ENCODE peak calls at places on chromosome 22, in eight cellular contexts. H, J, S, L, W, B, M and O are unnamed samples.
A peak's percentile ranks its signal among the peaks of the same experiment; 100 is the strongest.

GRCh38 chr22:50506611-50507420 is 686 bp downstream of the LMF2 start:
- DNase-seq in H (no peak), L (no peak), J (no peak), B (no peak), W (no peak), S (no peak), M (peak; percentile 66), O (no peak)

GRCh38 chr22:50438305-50439275 is 36.2 kb downstream of the SBF1 start:
- DNase-seq in L (no peak), H (no peak), M (no peak), B (no peak), J (no peak), W (no peak), S (no peak), O (no peak)

GRCh38 chr22:28815101-28815500 is 14.7 kb upstream of the XBP1 start:
- DNase-seq in L (no peak), H (no peak), J (no peak), W (no peak), S (no peak), M (no peak), B (no peak), O (no peak)

GRCh38 chr22:17917490-17917983 is 106.8 kb downstream of the MICAL3 start:
- DNase-seq in B (no peak), W (no peak), L (no peak), J (no peak), S (no peak), H (no peak), M (no peak), O (no peak)

GRCh38 chr22:21657361-21658118 is 8.3 kb upstream of the PPIL2 start:
- DNase-seq in J (peak; percentile 28), H (peak; percentile 91), B (no peak), W (no peak), M (peak; percentile 79), L (peak; percentile 49), S (no peak), O (no peak)

GRCh38 chr22:46057762-46058420 is 80.9 kb upstream of the WNT7B start:
- DNase-seq in M (peak; percentile 65), B (no peak), S (no peak), L (peak; percentile 65), H (no peak), J (peak; percentile 81), W (no peak), O (peak; percentile 68)

GRCh38 chr22:50282361-50283144 is 12.4 kb upstream of the MAPK11 start:
- DNase-seq in S (no peak), J (peak; percentile 58), L (peak; percentile 68), H (no peak), M (peak; percentile 74), W (no peak), B (no peak), O (peak; percentile 39)

GRCh38 chr22:49921508-49922278 is 3.3 kb downstream of the CRELD2 start:
- DNase-seq in W (no peak), S (no peak), M (no peak), L (no peak), H (no peak), B (no peak), J (no peak), O (no peak)

GRCh38 chr22:46072981-46073682 is 77.2 kb upstream of the PPARA start:
- DNase-seq in W (no peak), S (no peak), J (peak; percentile 14), H (no peak), B (no peak), L (no peak), M (peak; percentile 11), O (no peak)

GRCh38 chr22:42758929-42759629 is 38.4 kb upstream of the A4GALT start:
- DNase-seq in B (peak; percentile 38), J (peak; percentile 82), S (no peak), W (no peak), H (no peak), M (no peak), L (peak; percentile 72), O (no peak)

GRCh38 chr22:46192210-46192993 is 42.1 kb downstream of the PPARA start:
- DNase-seq in M (no peak), S (no peak), W (no peak), J (no peak), H (no peak), L (no peak), B (no peak), O (no peak)

GRCh38 chr22:47020157-47020556 is 257.7 kb downstream of the TBC1D22A start:
- DNase-seq in S (no peak), H (no peak), W (no peak), B (no peak), J (peak; percentile 13), L (no peak), M (no peak), O (no peak)

GRCh38 chr22:18000441-18001039 is 23.8 kb downstream of the MICAL3 start:
- DNase-seq in H (peak; percentile 45), L (no peak), J (peak; percentile 33), S (no peak), B (no peak), M (peak; percentile 33), W (no peak), O (no peak)

GRCh38 chr22:30823015-30823370 is 128.3 kb downstream of the OSBP2 start:
- DNase-seq in W (no peak), L (no peak), J (peak; percentile 32), M (no peak), B (no peak), S (no peak), H (peak; percentile 20), O (no peak)
- TF ChIP-seq CTCF in W (no peak), L (no peak), J (peak; percentile 26), M (no peak), B (no peak), S (no peak), H (no peak), O (no peak)

GRCh38 chr22:19039448-19039780 is 82.8 kb downstream of the DGCR2 start:
- DNase-seq in S (no peak), B (no peak), M (no peak), H (no peak), L (no peak), W (no peak), J (no peak), O (no peak)

GRCh38 chr22:19042285-19043110 is 79.7 kb downstream of the DGCR2 start:
- DNase-seq in L (no peak), J (no peak), W (no peak), H (no peak), S (no peak), M (no peak), B (no peak), O (no peak)

GRCh38 chr22:19039796-19040580 is 82.2 kb downstream of the DGCR2 start:
- DNase-seq in J (no peak), L (no peak), B (no peak), W (no peak), S (no peak), H (no peak), M (no peak), O (no peak)

GRCh38 chr22:19041403-19042074 is 80.7 kb downstream of the DGCR2 start:
- DNase-seq in S (no peak), W (no peak), J (no peak), B (no peak), L (no peak), M (no peak), H (no peak), O (no peak)

DNA sequence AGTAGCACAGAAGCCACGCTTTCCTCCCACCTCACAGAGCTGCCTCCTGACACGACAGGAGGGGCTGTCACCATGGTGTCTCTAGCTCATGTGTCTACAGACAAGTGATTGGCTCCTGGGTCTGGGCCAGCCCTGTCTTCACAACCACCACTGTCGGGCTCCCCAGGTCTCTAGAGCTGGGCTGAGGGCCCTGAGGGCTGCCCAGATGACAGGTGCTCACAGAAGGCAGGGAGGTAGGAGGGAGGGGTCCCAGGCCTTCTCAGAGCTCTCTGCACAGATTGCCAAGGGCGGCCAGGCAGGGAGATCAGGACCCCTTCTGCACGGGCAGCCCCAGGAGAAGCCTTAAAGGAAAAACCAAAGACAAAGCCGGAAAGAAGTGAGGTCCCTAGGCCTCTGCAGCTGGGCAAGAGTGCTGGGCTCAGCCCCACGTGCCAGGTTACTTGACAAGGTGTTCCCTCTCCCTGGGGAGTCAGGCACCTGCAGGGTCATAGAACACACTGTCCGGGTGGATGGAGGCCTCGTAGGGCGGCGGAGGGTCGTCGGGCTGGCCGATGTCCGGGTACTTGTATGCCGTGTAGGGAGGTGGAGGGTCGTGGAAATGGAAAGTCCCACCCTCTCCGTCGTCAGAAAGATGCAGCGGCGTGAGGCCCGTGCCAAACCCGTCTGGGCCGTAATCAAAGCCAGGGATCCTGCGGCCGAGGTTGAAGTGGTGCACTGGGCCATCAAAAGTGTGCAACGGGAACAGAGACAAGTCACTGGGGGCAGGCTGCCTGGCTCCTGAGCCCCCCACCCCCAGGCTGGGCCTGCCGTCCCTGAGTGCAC is 81.4 kb downstream of the DGCR2 start:
- DNase-seq in H (no peak), W (no peak), M (no peak), B (no peak), S (no peak), J (no peak), L (no peak), O (no peak)
- TF ChIP-seq CTCF in H (no peak), W (no peak), M (no peak), B (no peak), S (no peak), J (no peak), L (no peak), O (no peak)

GRCh38 chr22:39662677-39663034 is 92.1 kb downstream of the CACNA1I start:
- DNase-seq in H (no peak), M (no peak), B (no peak), L (no peak), S (no peak), J (no peak), W (no peak), O (no peak)
- TF ChIP-seq CTCF in H (no peak), M (no peak), B (no peak), L (no peak), S (no peak), J (no peak), W (no peak), O (no peak)

GRCh38 chr22:25764270-25765015 is 22.5 kb downstream of the MYO18B start:
- DNase-seq in J (no peak), H (no peak), W (no peak), M (no peak), L (no peak), S (no peak), B (no peak), O (no peak)
- TF ChIP-seq CTCF in J (no peak), H (no peak), W (peak; percentile 5), M (no peak), L (no peak), S (no peak), B (no peak), O (peak; percentile 11)

GRCh38 chr22:19892249-19892879 is 37.7 kb upstream of the GNB1L start:
- DNase-seq in J (peak; percentile 45), S (no peak), H (peak; percentile 70), M (no peak), B (no peak), L (peak; percentile 46), W (no peak), O (no peak)

GRCh38 chr22:19890502-19891349 is 36.1 kb upstream of the GNB1L start:
- DNase-seq in S (no peak), M (no peak), B (no peak), H (no peak), W (no peak), J (no peak), L (no peak), O (no peak)

GRCh38 chr22:19892925-19893324 is 38.3 kb upstream of the GNB1L start:
- DNase-seq in M (no peak), J (no peak), H (peak; percentile 40), B (no peak), W (no peak), L (no peak), S (no peak), O (no peak)

GRCh38 chr22:19889951-19890350 is 35.3 kb upstream of the GNB1L start:
- DNase-seq in B (no peak), M (no peak), J (no peak), W (no peak), L (no peak), H (no peak), S (no peak), O (no peak)

GRCh38 chr22:19891350-19892248 is 36.9 kb upstream of the GNB1L start:
- DNase-seq in J (peak; percentile 88), L (peak; percentile 84), S (no peak), M (no peak), B (no peak), W (no peak), H (no peak), O (peak; percentile 77)
- TF ChIP-seq CTCF in J (no peak), L (no peak), S (no peak), M (no peak), B (no peak), W (no peak), H (no peak), O (no peak)